ENCODE peak calls at places on chromosomes 12 and 14, in ten cellular contexts. M is stimulated activated CD8-positive, alpha-beta memory T cell treated with anti-CD3 and anti-CD28 coated beads, Interleukin-2, amount 100 ng/mL, for 1 hour; J is activated CD4-positive, alpha-beta T cell treated with anti-CD3 and anti-CD28 coated beads, Interleukin-2, amount 50 U/mL, for 48 hours; L is retinal pigment epithelial cell; C is sciatic nerve; X is NCI-H748 treated with DMSO at 0.1 percent for 48 hours; E is cardiac fibroblast; H is activated T-cell treated with anti-CD3 and anti-CD28 coated beads for 48 hours; W is smooth muscle cell of the brain vasculature; V is caudate nucleus. S is an unnamed sample.

GRCh38 chr12:85279449-85280137 is 427 bp upstream of the ALX1 start:
- DNase-seq in M (no peak), J (no peak), L (no peak), C (no peak), X (no peak), E (no peak), H (no peak), W (peak), V (no peak), S (no peak)

GRCh38 chr12:62308201-62308600 is 48.0 kb downstream of the USP15 start:
- DNase-seq in M (no peak), J (no peak), L (no peak), C (no peak), X (no peak), E (no peak), H (no peak), W (no peak), V (no peak), S (no peak)

GRCh38 chr12:42332301-42332894 is 6.4 kb downstream of the PPHLN1 start:
- DNase-seq in M (no peak), J (peak), L (no peak), C (no peak), X (peak), E (peak), H (no peak), W (no peak), V (no peak), S (no peak)

GRCh38 chr12:57048423-57048822 is 1.5 kb downstream of the MYO1A start:
- DNase-seq in M (no peak), J (no peak), L (no peak), C (no peak), X (no peak), E (no peak), H (no peak), W (no peak), V (no peak), S (no peak)

GRCh38 chr12:115223322-115223721 is 539.3 kb upstream of the TBX3 start:
- DNase-seq in M (no peak), J (no peak), L (peak), C (no peak), X (no peak), E (peak), H (no peak), W (peak), V (no peak), S (no peak)

GRCh38 chr12:82554529-82554928 is 132.2 kb upstream of the TMTC2 start:
- DNase-seq in M (no peak), J (no peak), L (peak), C (no peak), X (no peak), E (peak), H (no peak), W (no peak), V (no peak), S (no peak)

GRCh38 chr14:103213331-103213730 is 90.1 kb downstream of the TNFAIP2 start:
- DNase-seq in M (no peak), J (no peak), L (no peak), C (no peak), X (no peak), E (no peak), H (no peak), W (no peak), V (no peak), S (no peak)

GRCh38 chr14:39107624-39108023 is 4.6 kb upstream of the SEC23A start:
- DNase-seq in M (no peak), J (no peak), L (no peak), C (no peak), X (peak), E (peak), H (no peak), W (no peak), V (no peak), S (no peak)

GRCh38 chr12:1287446-1287975 is 296.5 kb downstream of the ERC1 start:
- DNase-seq in M (no peak), J (no peak), L (no peak), C (no peak), X (no peak), E (no peak), H (no peak), W (no peak), V (no peak), S (no peak)

GRCh38 chr12:71440393-71441349 is 1.1 kb downstream of the LGR5 start:
- DNase-seq in M (no peak), J (no peak), L (no peak), C (no peak), X (no peak), E (peak), H (no peak), W (no peak), V (no peak), S (no peak)

GRCh38 chr12:110698171-110698902 is 9.4 kb upstream of the HVCN1 start:
- DNase-seq in M (peak), J (peak), L (peak), C (peak), X (no peak), E (peak), H (peak), W (peak), V (peak), S (peak)

GRCh38 chr12:30622509-30622908 is 73.2 kb downstream of the IPO8 start:
- DNase-seq in M (no peak), J (no peak), L (no peak), C (no peak), X (no peak), E (peak), H (no peak), W (no peak), V (no peak), S (no peak)

GRCh38 chr14:105531088-105531957 is 4.9 kb downstream of the TMEM121 start:
- DNase-seq in M (no peak), J (no peak), L (no peak), C (no peak), X (no peak), E (no peak), H (no peak), W (no peak), V (no peak), S (no peak)

GRCh38 chr14:93592786-93593185 is 162.0 kb downstream of the UNC79 start:
- DNase-seq in M (no peak), J (no peak), L (no peak), C (no peak), X (no peak), E (no peak), H (no peak), W (no peak), V (no peak), S (no peak)

GRCh38 chr14:60760648-60761364 is 26.2 kb downstream of the MNAT1 start:
- DNase-seq in M (no peak), J (no peak), L (no peak), C (no peak), X (peak), E (no peak), H (no peak), W (no peak), V (no peak), S (no peak)

GRCh38 chr14:51726166-51726899 is 74.6 kb downstream of the FRMD6 start:
- DNase-seq in M (no peak), J (no peak), L (peak), C (no peak), X (no peak), E (peak), H (no peak), W (no peak), V (no peak), S (no peak)

GRCh38 chr12:54572881-54573280 is 15.6 kb downstream of the PPP1R1A start:
- DNase-seq in M (no peak), J (no peak), L (no peak), C (no peak), X (no peak), E (no peak), H (no peak), W (no peak), V (no peak), S (no peak)

GRCh38 chr12:92987846-92988621 is 58.9 kb upstream of the EEA1 start:
- DNase-seq in M (no peak), J (peak), L (no peak), C (no peak), X (no peak), E (no peak), H (peak), W (no peak), V (no peak), S (no peak)

GRCh38 chr12:69196302-69197288 is 42.8 kb upstream of the CPSF6 start:
- DNase-seq in M (no peak), J (no peak), L (no peak), C (no peak), X (no peak), E (peak), H (no peak), W (no peak), V (no peak), S (no peak)

GRCh38 chr12:6767301-6767591 is 1.1 kb downstream of the PTMS start:
- DNase-seq in M (no peak), J (no peak), L (no peak), C (no peak), X (no peak), E (no peak), H (no peak), W (no peak), V (no peak), S (no peak)

GRCh38 chr14:62778847-62779246 is 266.4 kb downstream of the KCNH5 start:
- DNase-seq in M (no peak), J (no peak), L (peak), C (no peak), X (no peak), E (peak), H (no peak), W (no peak), V (no peak), S (no peak)

GRCh38 chr14:75084513-75084912 is 15.1 kb downstream of the ZC2HC1C start:
- DNase-seq in M (no peak), J (no peak), L (no peak), C (no peak), X (no peak), E (no peak), H (no peak), W (no peak), V (no peak), S (no peak)

GRCh38 chr14:72742682-72743195 is 151.2 kb downstream of the DPF3 start:
- DNase-seq in M (no peak), J (no peak), L (no peak), C (no peak), X (no peak), E (no peak), H (no peak), W (no peak), V (no peak), S (no peak)

GRCh38 chr12:49094104-49094948 is at the start of gene DHH:
- DNase-seq in M (no peak), J (peak), L (no peak), C (peak), X (peak), E (no peak), H (no peak), W (no peak), V (peak), S (no peak)

GRCh38 chr14:51014625-51015024 is 70.3 kb upstream of the PYGL start:
- DNase-seq in M (no peak), J (no peak), L (no peak), C (no peak), X (no peak), E (peak), H (no peak), W (no peak), V (no peak), S (no peak)

GRCh38 chr12:10358131-10358530 is 31.7 kb downstream of the KLRK1 start:
- DNase-seq in M (no peak), J (no peak), L (no peak), C (no peak), X (no peak), E (no peak), H (no peak), W (no peak), V (no peak), S (no peak)

GRCh38 chr12:106254724-106255123 is 6.9 kb upstream of the CKAP4 start:
- DNase-seq in M (no peak), J (no peak), L (no peak), C (no peak), X (no peak), E (no peak), H (no peak), W (no peak), V (no peak), S (no peak)

GRCh38 chr12:109418848-109419474 is 58.1 kb downstream of the KCTD10 start:
- DNase-seq in M (no peak), J (no peak), L (no peak), C (no peak), X (no peak), E (no peak), H (no peak), W (no peak), V (no peak), S (no peak)

GRCh38 chr14:21589317-21589716 is 9.4 kb upstream of the OR10G3 start:
- DNase-seq in M (no peak), J (no peak), L (no peak), C (no peak), X (no peak), E (no peak), H (no peak), W (no peak), V (no peak), S (no peak)

GRCh38 chr14:22538671-22539228 is 50.3 kb downstream of the DAD1 start:
- DNase-seq in M (no peak), J (peak), L (no peak), C (no peak), X (no peak), E (no peak), H (no peak), W (no peak), V (no peak), S (no peak)